ENCODE peak calls at places on chromosomes 5 and 9, in five cellular contexts. N is NCI-H1694 treated with DMSO at 0.1 percent for 48 hours, G is HFFc6, B is RCC 7860, I is C1 segment of cervical spinal cord. C is an unnamed sample.

GRCh38 chr5:72305194-72306142 is 14.6 kb downstream of the MRPS27 start:
- DNase-seq in I (no peak), N (no peak), G (no peak), B (no peak), C (no peak)

GRCh38 chr5:69167488-69167845 is 517 bp downstream of the CCNB1 start:
- DNase-seq in N (no peak), I (no peak), B (no peak), G (no peak), C (peak)

GRCh38 chr5:171692106-171692505 is 93.5 kb upstream of the SMIM23 start:
- DNase-seq in N (no peak), G (no peak), B (no peak), I (no peak), C (no peak)

GRCh38 chr9:99824378-99825157 is 2.9 kb downstream of the NR4A3 start:
- DNase-seq in I (peak), N (no peak), G (peak), B (no peak), C (no peak)

GRCh38 chr5:146409081-146409671 is 38.0 kb upstream of the TCERG1 start:
- DNase-seq in B (no peak), N (no peak), G (peak), I (no peak), C (no peak)

GRCh38 chr5:168302785-168303184 is 11.3 kb downstream of the WWC1 start:
- DNase-seq in G (no peak), N (no peak), B (peak), I (no peak), C (peak)

GRCh38 chr5:101675510-101675909 is 620.6 kb downstream of the SLCO4C1 start:
- DNase-seq in N (peak), G (no peak), I (no peak), B (no peak), C (no peak)

GRCh38 chr9:98882569-98882923 is 61.2 kb upstream of the COL15A1 start:
- DNase-seq in N (no peak), G (no peak), B (no peak), I (no peak), C (no peak)

GRCh38 chr5:112604741-112605390 is 132.8 kb upstream of the APC start:
- DNase-seq in N (peak), B (no peak), I (no peak), G (no peak), C (peak)

GRCh38 chr9:114076237-114077161 is 1.6 kb downstream of the AMBP start:
- DNase-seq in I (no peak), G (no peak), B (no peak), N (no peak), C (no peak)

GRCh38 chr5:107812570-107813141 is 141.9 kb upstream of the EFNA5 start:
- DNase-seq in N (no peak), I (no peak), G (peak), B (peak), C (no peak)

GRCh38 chr5:15366676-15367391 is 133.1 kb upstream of the FBXL7 start:
- DNase-seq in N (no peak), I (no peak), G (no peak), B (no peak), C (no peak)

GRCh38 chr5:55853818-55854217 is 2.7 kb downstream of the IL31RA start:
- DNase-seq in G (peak), B (no peak), N (no peak), I (no peak), C (no peak)

GRCh38 chr9:124696101-124696500 is 75.0 kb downstream of the NR6A1 start:
- DNase-seq in N (no peak), G (peak), I (no peak), B (peak), C (no peak)

GRCh38 chr5:6681682-6682081 is 31.6 kb upstream of the TENT4A start:
- DNase-seq in B (no peak), N (no peak), I (no peak), G (no peak), C (no peak)

GRCh38 chr5:150129813-150130492 is 25.7 kb downstream of the PDGFRB start:
- DNase-seq in B (peak), N (peak), I (peak), G (peak), C (peak)